ENCODE peak calls at places on chromosomes 11 and 22, in five cellular contexts. Q is left lung; K is T-helper 2 cell; T is stimulated activated CD4-positive, alpha-beta T cell treated with anti-CD3 and anti-CD28 coated beads, Interleukin-2, amount 100 ng/mL, for 24 hours; H is BE2C. W is an unnamed sample.
A peak's percentile ranks its signal among the peaks of the same experiment; 100 is the strongest.

GRCh38 chr22:48752451-48753380 is 1075.0 kb downstream of the BRD1 start:
- DNase-seq in K (no peak), H (no peak), Q (peak; percentile 67), T (no peak), W (no peak)

GRCh38 chr11:19953909-19954308 is 206.4 kb downstream of the DBX1 start:
- DNase-seq in T (no peak), Q (no peak), H (no peak), K (no peak), W (no peak)

GRCh38 chr11:116070555-116070954 is 566.3 kb upstream of the CADM1 start:
- DNase-seq in H (no peak), T (no peak), K (no peak), Q (no peak), W (peak; percentile 71)

GRCh38 chr22:27240298-27240885 is 561.2 kb downstream of the MN1 start:
- DNase-seq in Q (no peak), T (no peak), K (no peak), H (peak; percentile 56), W (no peak)

GRCh38 chr11:35163707-35164496 is 24.9 kb downstream of the CD44 start:
- DNase-seq in H (no peak), T (peak; percentile 44), Q (no peak), K (peak; percentile 84), W (no peak)

GRCh38 chr11:5938603-5938965 is 3.5 kb upstream of the OR56A3 start:
- DNase-seq in T (no peak), Q (no peak), H (no peak), K (no peak), W (no peak)

GRCh38 chr11:13889566-13890214 is 72.8 kb upstream of the SPON1 start:
- DNase-seq in T (no peak), K (no peak), H (peak; percentile 11), Q (no peak), W (no peak)

GRCh38 chr11:120532511-120533196 is 21.1 kb downstream of the GRIK4 start:
- DNase-seq in Q (no peak), K (no peak), T (no peak), H (no peak), W (no peak)

GRCh38 chr22:20524004-20524481 is 16.6 kb downstream of the MED15 start:
- DNase-seq in T (no peak), Q (no peak), H (no peak), K (peak; percentile 36), W (no peak)

GRCh38 chr11:70432065-70432464 is 33.7 kb downstream of the CTTN start:
- DNase-seq in K (no peak), Q (peak; percentile 72), H (no peak), T (no peak), W (no peak)